ENCODE peak calls at places on chromosome 16, in four cellular contexts. E is HepG2, U is K562, R is GM12878. C is an unnamed sample.

GRCh38 chr16:55279598-55279997 is 44.4 kb upstream of the IRX6 start:
- DNase-seq in E (no peak), U (no peak), R (no peak), C (no peak)

GRCh38 chr16:56279132-56279531 is 87.8 kb downstream of the GNAO1 start:
- DNase-seq in R (no peak), E (no peak), U (no peak), C (no peak)

GRCh38 chr16:67967956-67968439 is 439 bp downstream of the SLC12A4 start:
- DNase-seq in R (no peak), U (peak), E (no peak), C (peak)

GRCh38 chr16:51994597-51994996 is 552.3 kb downstream of the TOX3 start:
- DNase-seq in R (no peak), E (peak), U (no peak), C (no peak)

GRCh38 chr16:50323335-50324011 is 45.3 kb downstream of the BRD7 start:
- DNase-seq in E (peak), R (no peak), U (no peak), C (peak)

GRCh38 chr16:24534634-24535033 is 4.7 kb upstream of the RBBP6 start:
- DNase-seq in E (peak), U (no peak), R (no peak), C (no peak)

GRCh38 chr16:73768786-73769203 is 527.8 kb upstream of the PSMD7 start:
- DNase-seq in U (no peak), R (no peak), E (no peak), C (no peak)

GRCh38 chr16:2610781-2611498 is 71.4 kb upstream of the KCTD5 start:
- DNase-seq in E (no peak), U (no peak), R (no peak), C (no peak)

GRCh38 chr16:87435399-87436224 is 43.5 kb downstream of the MAP1LC3B start:
- DNase-seq in U (no peak), E (no peak), R (no peak), C (no peak)

GRCh38 chr16:85313541-85314208 is 201.4 kb upstream of the CIBAR2 start:
- DNase-seq in E (no peak), R (no peak), U (no peak), C (no peak)

GRCh38 chr16:55480228-55480655 is 1.2 kb downstream of the MMP2 start:
- DNase-seq in R (no peak), E (no peak), U (no peak), C (no peak)

GRCh38 chr16:62240722-62241121 is 204.5 kb upstream of the CDH8 start:
- DNase-seq in U (no peak), R (no peak), E (no peak), C (no peak)

GRCh38 chr16:59060212-59060611 is 326.1 kb upstream of the GOT2 start:
- DNase-seq in R (no peak), E (no peak), U (no peak), C (no peak)

GRCh38 chr16:8931864-8932263 is 31.8 kb downstream of the USP7 start:
- DNase-seq in R (no peak), E (peak), U (peak), C (peak)

GRCh38 chr16:85360323-85361277 is 248.3 kb upstream of the CIBAR2 start:
- DNase-seq in E (no peak), U (no peak), R (no peak), C (no peak)

GRCh38 chr16:57299009-57299718 is 14.7 kb upstream of the PLLP start:
- DNase-seq in E (peak), U (peak), R (no peak), C (peak)

GRCh38 chr16:88305176-88305575 is 77.6 kb upstream of the ZNF469 start:
- DNase-seq in E (no peak), U (no peak), R (no peak), C (no peak)

GRCh38 chr16:30335598-30336474 is 19.3 kb downstream of the CD2BP2 start:
- DNase-seq in U (no peak), E (peak), R (peak), C (no peak)

GRCh38 chr16:35533683-35534082 is 2074.3 kb downstream of the TP53TG3F start:
- DNase-seq in R (no peak), U (no peak), E (no peak), C (no peak)

GRCh38 chr16:49704586-49705155 is 151.2 kb downstream of the ZNF423 start:
- DNase-seq in E (no peak), U (no peak), R (no peak), C (no peak)

GRCh38 chr16:88833086-88833485 is 21.4 kb upstream of the APRT start:
- DNase-seq in E (no peak), R (no peak), U (no peak), C (no peak)

GRCh38 chr16:77993111-77993571 is 29.2 kb upstream of the CLEC3A start:
- DNase-seq in U (no peak), R (no peak), E (no peak), C (no peak)

GRCh38 chr16:20740007-20740883 is 1.4 kb downstream of the THUMPD1 start:
- DNase-seq in R (no peak), E (peak), U (no peak), C (no peak)

GRCh38 chr16:69311115-69311532 is at the start of gene VPS4A:
- DNase-seq in R (peak), E (peak), U (peak), C (peak)

GRCh38 chr16:85366031-85366763 is 246.9 kb upstream of the GSE1 start:
- DNase-seq in E (no peak), U (no peak), R (no peak), C (no peak)

GRCh38 chr16:15498427-15499175 is 64.2 kb downstream of the BMERB1 start:
- DNase-seq in R (no peak), U (no peak), E (no peak), C (no peak)

GRCh38 chr16:28149016-28149888 is 62.5 kb downstream of the XPO6 start:
- DNase-seq in R (no peak), E (no peak), U (no peak), C (no peak)

GRCh38 chr16:50269769-50270509 is 3.6 kb downstream of the ADCY7 start:
- DNase-seq in R (no peak), E (no peak), U (no peak), C (no peak)

GRCh38 chr16:55439101-55439690 is 39.8 kb upstream of the MMP2 start:
- DNase-seq in E (no peak), U (no peak), R (no peak), C (no peak)

GRCh38 chr16:22671301-22672076 is 142.5 kb upstream of the HS3ST2 start:
- DNase-seq in R (no peak), E (no peak), U (no peak), C (no peak)

GRCh38 chr16:84058211-84058610 is 15.6 kb upstream of the SLC38A8 start:
- DNase-seq in R (no peak), U (no peak), E (no peak), C (no peak)

DNA sequence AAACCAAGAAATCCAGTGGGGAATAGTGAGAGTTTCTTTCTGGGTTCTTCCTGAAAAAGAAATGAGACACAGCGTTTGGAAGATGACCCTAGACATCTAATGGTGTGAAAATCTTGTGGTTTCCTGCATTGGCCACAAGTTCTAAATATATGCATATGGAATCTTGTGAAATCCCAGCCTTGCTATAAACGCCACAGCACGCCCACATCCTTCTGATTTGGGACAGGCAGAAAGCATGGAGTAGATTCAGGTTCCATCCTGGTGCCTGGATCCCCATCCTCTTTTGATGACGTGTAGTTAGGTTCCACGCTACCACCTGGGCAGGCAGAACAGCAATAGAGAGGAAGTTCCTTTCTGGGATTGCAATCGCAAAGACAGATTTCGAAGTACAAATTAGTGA is 37.4 kb downstream of the HS3ST4 start:
- DNase-seq in E (no peak), U (no peak), R (no peak), C (no peak)
- TF ChIP-seq FOXM1 in E (no peak), U (no peak), R (no peak), C (no peak)

DNA sequence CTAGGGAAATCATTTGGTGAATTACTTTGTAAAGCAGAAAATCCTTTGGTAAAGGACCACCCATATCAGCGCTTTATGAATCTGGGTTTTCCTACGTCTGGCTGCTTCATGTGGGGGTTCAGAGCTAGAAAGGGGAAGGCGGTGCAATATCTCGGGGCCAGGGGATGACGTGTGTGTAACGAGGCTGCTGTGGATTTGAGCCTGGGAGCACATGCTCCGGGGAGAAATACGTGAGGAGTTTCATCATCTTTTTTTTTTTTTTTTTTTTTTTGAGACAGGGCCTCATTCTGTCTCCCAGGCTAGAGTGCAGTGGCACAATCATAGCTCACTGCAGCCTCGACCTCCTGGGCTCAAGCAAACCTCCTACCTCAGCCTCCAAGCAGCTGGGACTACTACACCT is 3.5 kb upstream of the SRL start:
- DNase-seq in U (no peak), E (no peak), R (no peak), C (no peak)
- TF ChIP-seq SP1 in U (no peak), E (no peak), R (no peak), C (no peak)

DNA sequence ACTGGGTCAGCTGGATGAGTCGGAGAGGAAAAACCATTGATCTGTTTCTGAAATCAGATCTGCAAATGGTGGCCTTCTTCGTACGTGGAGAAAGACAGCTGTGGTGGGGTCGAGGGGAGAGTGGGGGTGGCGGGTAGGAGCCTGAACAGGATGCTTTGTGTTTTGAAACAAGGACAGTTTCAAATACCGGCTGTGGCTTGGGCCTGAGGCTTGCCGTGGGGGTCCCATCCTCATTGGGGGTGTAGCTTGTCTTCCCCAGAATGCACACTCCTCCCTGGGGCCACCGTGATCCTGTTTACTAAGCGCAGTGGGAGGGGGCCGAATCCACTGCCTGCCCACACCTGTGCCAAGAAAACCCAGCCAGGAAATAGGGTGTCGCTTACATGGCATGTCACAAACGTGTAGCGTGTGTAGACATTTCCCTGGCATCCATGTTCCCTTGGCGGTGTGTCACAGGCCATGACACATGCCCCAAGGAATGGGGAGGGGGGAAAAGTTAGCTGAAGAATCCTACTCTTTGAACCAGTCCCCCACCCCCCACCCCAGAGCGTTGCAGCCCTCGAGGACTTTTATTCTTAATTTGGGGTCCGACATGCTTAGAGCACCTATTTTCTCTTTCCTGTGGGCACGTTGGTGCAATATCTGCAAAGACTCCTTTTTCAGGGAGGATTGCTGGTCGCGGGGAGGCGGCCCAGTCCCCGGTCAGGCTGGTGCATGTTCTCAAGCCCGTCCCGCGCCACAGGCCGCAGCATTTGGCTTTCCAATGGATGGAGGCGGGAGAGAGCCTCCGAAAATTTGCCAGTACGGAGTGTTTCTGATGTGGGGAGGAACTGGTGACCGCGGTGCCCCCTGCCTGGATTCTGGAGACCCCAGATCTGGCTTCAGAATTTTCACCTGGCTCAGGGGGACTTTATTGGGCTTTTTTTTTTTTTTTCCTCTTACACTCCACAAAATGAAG is 2.0 kb downstream of the CMIP start:
- DNase-seq in E (no peak), R (no peak), U (no peak), C (no peak)
- TF ChIP-seq FOXK2 in E (no peak), R (no peak), U (no peak), C (no peak)

GRCh38 chr16:65832679-65833078 is 533.8 kb upstream of the CDH5 start:
- DNase-seq in E (no peak), U (no peak), R (no peak), C (no peak)
- TF ChIP-seq FOXM1 in E (no peak), U (no peak), R (no peak), C (no peak)

DNA sequence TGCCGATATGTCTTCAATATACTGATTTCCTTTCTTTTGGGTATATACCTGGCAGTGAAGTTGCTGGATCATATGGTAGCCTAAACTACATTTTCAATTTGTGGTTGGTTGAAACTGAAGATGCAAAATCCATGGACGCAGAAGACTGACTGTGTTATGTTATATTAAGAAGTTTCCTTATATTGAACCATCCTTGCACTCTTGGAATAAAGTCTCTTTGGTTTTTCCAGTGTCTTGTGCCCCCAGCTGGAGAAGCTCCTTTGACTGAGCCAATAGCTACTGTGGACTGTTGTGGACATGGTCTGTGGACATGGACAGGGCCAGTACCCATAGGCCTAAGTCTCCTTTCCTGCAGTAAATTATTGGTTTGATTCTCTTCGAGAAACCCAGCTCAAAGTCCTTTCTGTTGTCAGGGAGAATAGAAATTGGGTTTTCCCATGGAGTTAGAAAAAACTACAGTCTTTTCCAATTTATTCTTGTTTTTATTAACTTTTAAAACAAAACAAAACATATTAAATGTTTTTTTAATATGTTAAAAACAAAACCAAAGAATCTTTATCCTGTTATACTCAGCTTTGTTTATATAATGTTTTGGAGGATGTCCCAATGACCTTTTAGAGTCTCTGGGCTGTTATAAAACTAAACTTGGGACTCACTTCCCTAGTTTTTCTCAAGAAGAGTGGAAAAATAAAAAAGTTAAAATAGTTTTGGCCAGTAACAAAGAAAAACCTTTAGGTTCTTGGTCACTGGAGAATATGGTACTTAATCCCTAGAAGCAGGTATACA is 15.2 kb upstream of the IL34 start:
- DNase-seq in R (no peak), U (no peak), E (no peak), C (no peak)
- TF ChIP-seq SP1 in R (no peak), U (no peak), E (no peak), C (no peak)

DNA sequence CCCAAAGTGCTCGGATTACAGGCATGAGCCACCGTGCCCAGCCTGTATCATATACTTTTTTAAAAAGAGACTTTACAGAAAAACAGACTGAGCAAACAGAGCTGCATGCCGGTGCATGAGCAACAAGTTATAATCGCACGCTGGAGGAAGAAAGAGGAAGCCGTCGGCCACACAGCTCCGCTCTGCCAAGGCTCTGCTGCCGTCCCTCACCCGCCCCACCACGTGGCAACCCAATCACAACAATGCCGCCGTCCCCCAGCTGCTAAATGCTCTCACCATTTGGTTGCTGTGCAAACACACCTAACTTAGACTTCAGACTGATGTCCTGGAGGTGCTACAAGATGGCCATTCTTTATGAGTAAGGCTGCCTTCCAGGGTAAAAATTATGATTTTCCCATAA is 83.5 kb downstream of the ADCY9 start:
- DNase-seq in U (no peak), R (no peak), E (no peak), C (no peak)
- TF ChIP-seq FOXK2 in U (no peak), R (no peak), E (no peak), C (no peak)

DNA sequence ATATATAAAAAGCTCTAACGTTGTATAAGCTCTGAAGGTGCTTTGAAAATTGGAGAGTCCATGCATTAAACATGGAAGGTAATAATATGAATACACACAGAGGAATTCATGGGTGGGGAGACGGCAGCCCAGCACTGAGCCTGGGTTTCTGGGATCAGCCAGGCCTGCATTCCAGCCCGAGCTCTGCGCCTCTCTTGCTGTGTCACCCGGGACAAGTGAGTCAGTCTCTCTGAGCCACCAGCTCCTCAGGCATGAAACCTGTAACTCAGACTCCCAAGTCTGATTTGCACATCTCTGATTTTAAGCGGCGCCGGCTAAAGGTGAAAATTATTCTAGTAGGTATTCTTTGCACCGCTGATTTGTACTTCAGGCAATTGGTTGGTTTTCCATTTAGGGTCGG is 238.8 kb downstream of the MRTFB start:
- DNase-seq in E (no peak), U (no peak), R (no peak), C (no peak)
- TF ChIP-seq FOXM1 in E (no peak), U (no peak), R (no peak), C (no peak)

GRCh38 chr16:71461686-71462648 is at the start of gene ZNF23:
- DNase-seq in R (peak), U (peak), E (peak), C (peak)
- TF ChIP-seq SP1 in R (peak), U (no peak), E (no peak), C (no peak)

GRCh38 chr16:1338119-1338730 is 4.8 kb downstream of the BAIAP3 start:
- DNase-seq in R (no peak), U (no peak), E (peak), C (no peak)
- TF ChIP-seq FOXK2 in R (no peak), U (no peak), E (no peak), C (no peak)

C was measured in HEK293T.